ENCODE peak calls at places on chromosome 4, in five cellular contexts. One of them, this sample, is unnamed.

GRCh38 chr4:41216294-41217019 is 2.1 kb upstream of the APBB2 start:
- DNase-seq in H1: peak
- DNase-seq in K562: peak
- DNase-seq in HepG2: peak
- DNase-seq in GM12878: peak
- DNase-seq in this sample: peak

GRCh38 chr4:7675612-7676320 is 241.0 kb upstream of the PSAPL1 start:
- DNase-seq in H1: no peak
- DNase-seq in K562: no peak
- DNase-seq in HepG2: no peak
- DNase-seq in GM12878: no peak
- DNase-seq in this sample: no peak

GRCh38 chr4:56197387-56197786 is 189.9 kb downstream of the AASDH start:
- DNase-seq in H1: no peak
- DNase-seq in K562: no peak
- DNase-seq in HepG2: no peak
- DNase-seq in GM12878: no peak
- DNase-seq in this sample: no peak

GRCh38 chr4:147518846-147519767 is 38.2 kb downstream of the EDNRA start:
- DNase-seq in H1: peak
- DNase-seq in K562: peak
- DNase-seq in HepG2: peak
- DNase-seq in GM12878: peak
- DNase-seq in this sample: peak

GRCh38 chr4:85701881-85702321 is 227.0 kb downstream of the ARHGAP24 start:
- DNase-seq in H1: no peak
- DNase-seq in K562: no peak
- DNase-seq in HepG2: no peak
- DNase-seq in GM12878: peak
- DNase-seq in this sample: no peak

GRCh38 chr4:26410385-26411293 is 79.6 kb downstream of the CCKAR start:
- DNase-seq in H1: no peak
- DNase-seq in K562: peak
- DNase-seq in HepG2: peak
- DNase-seq in GM12878: peak
- DNase-seq in this sample: no peak

GRCh38 chr4:74544655-74545361 is 99.9 kb downstream of the AREG start:
- DNase-seq in H1: no peak
- DNase-seq in K562: peak
- DNase-seq in HepG2: peak
- DNase-seq in GM12878: no peak
- DNase-seq in this sample: no peak

GRCh38 chr4:26838055-26838842 is 22.4 kb upstream of the STIM2 start:
- DNase-seq in H1: no peak
- DNase-seq in K562: no peak
- DNase-seq in HepG2: no peak
- DNase-seq in GM12878: no peak
- DNase-seq in this sample: no peak

GRCh38 chr4:84167579-84167978 is 331.5 kb downstream of the NKX6-1 start:
- DNase-seq in H1: no peak
- DNase-seq in K562: peak
- DNase-seq in HepG2: peak
- DNase-seq in GM12878: no peak
- DNase-seq in this sample: no peak

GRCh38 chr4:186190456-186191265 is 706 bp upstream of the CYP4V2 start:
- DNase-seq in H1: peak
- DNase-seq in K562: peak
- DNase-seq in HepG2: no peak
- DNase-seq in GM12878: no peak
- DNase-seq in this sample: no peak

GRCh38 chr4:25111648-25112196 is 48.5 kb downstream of the SEPSECS start:
- DNase-seq in H1: no peak
- DNase-seq in K562: no peak
- DNase-seq in HepG2: no peak
- DNase-seq in GM12878: no peak
- DNase-seq in this sample: no peak

GRCh38 chr4:25110653-25111329 is 49.5 kb downstream of the SEPSECS start:
- DNase-seq in H1: no peak
- DNase-seq in K562: no peak
- DNase-seq in HepG2: no peak
- DNase-seq in GM12878: no peak
- DNase-seq in this sample: no peak

GRCh38 chr4:25112349-25113008 is 47.8 kb downstream of the SEPSECS start:
- DNase-seq in H1: no peak
- DNase-seq in K562: no peak
- DNase-seq in HepG2: no peak
- DNase-seq in GM12878: no peak
- DNase-seq in this sample: no peak

GRCh38 chr4:25117274-25117673 is 43.0 kb downstream of the SEPSECS start:
- DNase-seq in H1: no peak
- DNase-seq in K562: no peak
- DNase-seq in HepG2: no peak
- DNase-seq in GM12878: no peak
- DNase-seq in this sample: no peak

DNA sequence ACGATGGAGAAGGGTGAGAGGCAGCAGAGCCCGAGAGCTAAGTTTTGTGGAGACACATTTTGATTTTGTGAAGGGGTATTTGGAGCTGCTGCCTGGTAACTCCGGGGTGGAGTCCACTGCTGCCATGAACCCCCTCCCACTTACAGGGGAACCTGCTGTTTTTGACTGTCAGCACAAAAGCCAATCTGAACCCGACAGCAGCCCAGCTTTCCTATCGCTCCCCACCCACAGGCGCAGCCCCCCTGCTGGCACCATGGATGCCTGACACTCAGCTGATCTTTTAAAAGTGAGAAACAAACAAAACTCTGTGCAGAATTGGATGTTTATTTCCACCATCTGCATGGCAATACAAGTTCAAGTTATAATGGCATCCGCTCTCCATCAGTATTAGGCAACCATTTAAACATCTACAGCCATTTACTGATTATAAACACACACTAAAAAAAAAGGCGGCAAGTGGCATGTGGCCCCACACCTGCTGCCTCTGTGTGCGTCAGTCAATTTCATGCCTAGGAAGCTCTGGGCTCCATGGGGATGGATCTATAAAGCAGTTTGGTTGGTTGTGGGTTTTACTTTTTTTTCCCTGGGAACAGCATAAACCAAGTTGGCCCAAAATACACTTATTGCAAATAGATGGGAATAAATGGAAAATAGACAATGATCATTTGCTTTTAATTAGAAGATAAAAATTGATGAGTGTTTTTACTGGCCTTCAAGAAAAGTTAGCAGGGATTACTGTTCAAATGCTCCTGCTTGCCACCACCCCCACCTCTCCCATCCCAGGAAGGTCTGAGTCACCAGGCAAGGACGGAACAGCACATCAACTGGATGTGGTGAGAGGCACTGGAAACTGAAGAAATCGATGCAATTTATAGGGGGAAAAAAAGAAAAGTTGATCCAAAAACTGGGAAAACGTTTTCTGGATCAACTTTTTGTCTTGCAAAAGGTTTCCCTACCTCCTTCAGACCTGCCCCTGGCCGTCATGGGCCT is 46.0 kb downstream of the SEPSECS start:
- DNase-seq in H1: no peak
- DNase-seq in K562: peak
- DNase-seq in HepG2: no peak
- DNase-seq in GM12878: no peak
- DNase-seq in this sample: no peak
- TF ChIP-seq ZNF274 in H1: no peak
- TF ChIP-seq ZNF274 in K562: no peak
- TF ChIP-seq ZNF274 in HepG2: no peak
- TF ChIP-seq ZNF274 in GM12878: no peak
- TF ChIP-seq ZNF274 in this sample: no peak

GRCh38 chr4:5888706-5889696 is 3.9 kb downstream of the CRMP1 start:
- DNase-seq in H1: no peak
- DNase-seq in K562: no peak
- DNase-seq in HepG2: no peak
- DNase-seq in GM12878: no peak
- DNase-seq in this sample: no peak

GRCh38 chr4:5890063-5890727 is 2.7 kb downstream of the CRMP1 start:
- DNase-seq in H1: peak
- DNase-seq in K562: no peak
- DNase-seq in HepG2: no peak
- DNase-seq in GM12878: no peak
- DNase-seq in this sample: no peak

GRCh38 chr4:5887361-5888221 is 5.3 kb downstream of the CRMP1 start:
- DNase-seq in H1: peak
- DNase-seq in K562: no peak
- DNase-seq in HepG2: no peak
- DNase-seq in GM12878: no peak
- DNase-seq in this sample: no peak

GRCh38 chr4:5887011-5887360 is 5.9 kb downstream of the CRMP1 start:
- DNase-seq in H1: no peak
- DNase-seq in K562: no peak
- DNase-seq in HepG2: no peak
- DNase-seq in GM12878: no peak
- DNase-seq in this sample: no peak

DNA sequence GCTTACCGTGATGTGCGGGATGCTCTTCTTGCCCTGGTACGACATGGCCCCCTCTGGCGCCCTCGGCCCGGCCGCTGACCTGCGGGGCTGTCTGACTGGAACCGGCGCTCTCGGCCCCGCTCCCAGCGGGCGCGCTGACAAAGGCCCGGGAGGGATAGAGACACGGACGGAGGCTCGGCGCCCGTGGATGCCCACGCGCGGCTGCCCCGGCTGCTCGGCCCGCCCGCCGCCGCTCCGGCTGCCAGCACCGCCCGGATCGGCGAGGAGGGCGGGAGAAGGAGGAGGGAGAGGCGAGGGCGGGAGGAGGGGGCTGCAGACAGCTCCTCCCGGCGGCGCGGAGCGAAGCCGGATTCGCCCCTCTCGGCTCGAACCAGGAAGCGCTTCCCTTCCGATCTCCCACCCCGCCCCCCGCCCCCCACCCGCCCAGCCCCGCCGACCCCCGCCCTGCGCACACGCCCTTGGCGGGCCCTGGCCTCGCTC is 4.6 kb downstream of the CRMP1 start:
- DNase-seq in H1: peak
- DNase-seq in K562: no peak
- DNase-seq in HepG2: no peak
- DNase-seq in GM12878: no peak
- DNase-seq in this sample: no peak
- TF ChIP-seq EZH2 in H1: no peak
- TF ChIP-seq EZH2 in K562: no peak
- TF ChIP-seq EZH2 in HepG2: no peak
- TF ChIP-seq EZH2 in GM12878: no peak
- TF ChIP-seq EZH2 in this sample: no peak

GRCh38 chr4:146243883-146244277 is 29.5 kb downstream of the REELD1 start:
- DNase-seq in H1: no peak
- DNase-seq in K562: no peak
- DNase-seq in HepG2: no peak
- DNase-seq in GM12878: no peak
- DNase-seq in this sample: no peak

GRCh38 chr4:146245246-146245645 is 30.9 kb downstream of the REELD1 start:
- DNase-seq in H1: no peak
- DNase-seq in K562: no peak
- DNase-seq in HepG2: no peak
- DNase-seq in GM12878: no peak
- DNase-seq in this sample: no peak

GRCh38 chr4:146244496-146244895 is 30.2 kb downstream of the REELD1 start:
- DNase-seq in H1: no peak
- DNase-seq in K562: no peak
- DNase-seq in HepG2: no peak
- DNase-seq in GM12878: no peak
- DNase-seq in this sample: no peak

GRCh38 chr4:146245899-146246298 is 31.6 kb downstream of the REELD1 start:
- DNase-seq in H1: no peak
- DNase-seq in K562: no peak
- DNase-seq in HepG2: no peak
- DNase-seq in GM12878: no peak
- DNase-seq in this sample: no peak

DNA sequence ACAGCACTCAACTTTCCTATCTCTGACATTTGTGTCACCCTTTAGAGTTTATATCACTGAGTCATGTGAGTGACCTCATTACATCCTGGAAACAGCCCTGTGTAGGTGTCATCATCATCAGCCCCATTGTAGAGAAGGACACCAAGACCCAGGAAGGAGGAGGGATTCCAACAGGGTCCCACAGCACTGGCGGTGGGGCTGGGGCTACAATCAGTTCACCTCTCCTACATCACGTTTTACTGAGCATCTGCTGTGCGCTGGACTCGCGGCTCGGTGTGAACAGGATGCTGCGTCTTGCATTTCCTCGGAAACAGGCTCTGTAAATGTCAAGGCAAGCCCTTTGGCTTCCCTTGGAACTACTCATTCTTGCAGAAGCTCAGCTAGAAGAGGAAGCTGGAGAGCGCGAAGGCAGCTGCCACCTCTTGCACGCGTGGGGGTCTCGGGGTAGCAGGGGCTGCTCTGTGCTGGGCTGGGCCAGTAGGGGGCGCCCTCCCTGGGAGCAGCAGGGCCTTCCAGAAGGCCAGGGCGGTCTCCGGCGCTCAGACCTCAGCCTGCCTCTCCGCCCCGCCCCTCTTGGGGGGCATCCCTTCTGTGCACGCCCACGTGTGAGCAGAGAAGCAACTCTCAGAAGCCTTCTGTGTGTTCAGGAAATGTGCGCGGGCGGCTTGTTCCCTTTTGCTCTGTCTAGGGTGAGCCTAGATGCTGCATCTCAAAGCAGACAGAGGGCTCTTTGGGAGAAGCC is 29.0 kb downstream of the REELD1 start:
- DNase-seq in H1: peak
- DNase-seq in K562: peak
- DNase-seq in HepG2: no peak
- DNase-seq in GM12878: peak
- DNase-seq in this sample: no peak
- TF ChIP-seq ZNF274 in H1: no peak
- TF ChIP-seq ZNF274 in K562: no peak
- TF ChIP-seq ZNF274 in HepG2: no peak
- TF ChIP-seq ZNF274 in GM12878: no peak
- TF ChIP-seq ZNF274 in this sample: no peak

DNA sequence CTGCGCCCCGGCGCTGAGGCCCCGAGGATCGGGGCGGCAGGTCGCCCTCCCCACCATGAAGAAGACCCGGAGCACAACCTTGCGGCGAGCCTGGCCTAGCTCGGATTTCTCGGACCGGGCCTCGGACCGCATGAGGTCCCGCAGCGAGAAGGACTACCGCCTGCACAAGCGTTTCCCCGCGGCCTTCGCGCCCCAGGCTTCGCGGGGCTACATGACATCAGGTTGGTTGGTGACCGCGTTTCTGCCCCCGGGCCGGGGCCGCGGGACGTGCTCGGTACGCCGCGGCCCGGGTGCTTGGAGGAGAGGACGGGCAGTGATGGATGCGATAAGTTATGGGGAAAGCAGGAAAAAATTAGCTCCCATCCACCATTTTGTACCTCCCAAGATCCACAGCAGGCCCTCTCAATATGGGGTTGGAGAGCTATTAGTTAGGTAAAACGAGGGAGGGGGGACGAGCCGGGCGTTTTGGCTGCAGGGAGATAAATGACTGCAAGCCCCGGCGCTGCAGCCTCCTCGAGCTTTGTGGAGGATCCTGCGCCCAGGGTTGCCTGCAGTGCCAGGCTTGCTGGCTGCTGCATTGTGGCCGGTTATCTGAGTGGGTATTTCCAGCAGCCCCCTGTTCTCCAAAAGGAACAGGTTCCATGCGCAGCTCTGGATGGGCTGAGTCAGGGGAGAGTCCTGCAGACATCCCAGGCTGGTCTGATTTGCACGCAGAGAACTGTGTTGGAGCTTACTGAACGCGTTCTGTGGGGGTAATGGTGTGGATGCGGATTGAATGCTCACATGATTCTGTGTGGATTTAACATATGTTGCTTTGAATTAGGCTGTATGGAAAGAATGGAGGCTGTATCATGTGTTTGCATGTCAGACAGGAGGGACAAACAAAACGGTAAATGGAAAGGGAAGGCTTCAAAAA is 1.9 kb downstream of the STOX2 start:
- DNase-seq in H1: peak
- DNase-seq in K562: no peak
- DNase-seq in HepG2: no peak
- DNase-seq in GM12878: no peak
- DNase-seq in this sample: no peak
- TF ChIP-seq EZH2 in H1: peak
- TF ChIP-seq EZH2 in K562: no peak
- TF ChIP-seq EZH2 in HepG2: no peak
- TF ChIP-seq EZH2 in GM12878: peak
- TF ChIP-seq EZH2 in this sample: no peak

This sample was measured in HCT116.